ENCODE peak calls at places on chromosome 12, in four cellular contexts. J, Y, B and E are unnamed samples.

GRCh38 chr12:5912437-5913334 is 32.4 kb downstream of the ANO2 start:
- DNase-seq in J (peak), Y (no peak), B (no peak), E (no peak)

GRCh38 chr12:43951286-43951685 is 115.4 kb downstream of the TMEM117 start:
- DNase-seq in J (no peak), Y (no peak), B (no peak), E (no peak)

GRCh38 chr12:59600174-59600573 is 4.3 kb downstream of the SLC16A7 start:
- DNase-seq in J (no peak), Y (peak), B (no peak), E (no peak)

GRCh38 chr12:101050631-101051030 is 159.4 kb downstream of the SLC5A8 start:
- DNase-seq in J (no peak), Y (peak), B (no peak), E (no peak)

GRCh38 chr12:25756974-25757665 is 201.4 kb upstream of the RASSF8 start:
- DNase-seq in J (no peak), Y (no peak), B (no peak), E (no peak)

GRCh38 chr12:132489078-132489601 is 811 bp upstream of the FBRSL1 start:
- DNase-seq in J (no peak), Y (no peak), B (no peak), E (no peak)

GRCh38 chr12:48716493-48717251 is at the start of gene CCNT1:
- DNase-seq in J (peak), Y (peak), B (peak), E (peak)

GRCh38 chr12:89347325-89347829 is 4.9 kb downstream of the DUSP6 start:
- DNase-seq in J (no peak), Y (no peak), B (no peak), E (no peak)

GRCh38 chr12:104294845-104295674 is 8.5 kb upstream of the EID3 start:
- DNase-seq in J (no peak), Y (no peak), B (no peak), E (no peak)

GRCh38 chr12:105716621-105717020 is 386.1 kb downstream of the C12orf75 start:
- DNase-seq in J (no peak), Y (no peak), B (no peak), E (no peak)

GRCh38 chr12:92779902-92780301 is 77.1 kb downstream of the PLEKHG7 start:
- DNase-seq in J (no peak), Y (peak), B (no peak), E (no peak)

GRCh38 chr12:29066061-29066588 is 83.0 kb upstream of the FAR2 start:
- DNase-seq in J (no peak), Y (peak), B (peak), E (no peak)

GRCh38 chr12:116257213-116257612 is 20.3 kb downstream of the MED13L start:
- DNase-seq in J (no peak), Y (peak), B (no peak), E (no peak)

GRCh38 chr12:77102691-77103090 is 37.3 kb upstream of the E2F7 start:
- DNase-seq in J (no peak), Y (peak), B (peak), E (no peak)

GRCh38 chr12:24822121-24822899 is 126.6 kb downstream of the BCAT1 start:
- DNase-seq in J (no peak), Y (peak), B (no peak), E (no peak)

GRCh38 chr12:103303484-103303883 is 192.3 kb downstream of the C12orf42 start:
- DNase-seq in J (no peak), Y (no peak), B (no peak), E (no peak)

GRCh38 chr12:108560321-108560721 is 652 bp downstream of the SART3 start:
- DNase-seq in J (no peak), Y (peak), B (no peak), E (no peak)

GRCh38 chr12:18895946-18896345 is 158.0 kb downstream of the CAPZA3 start:
- DNase-seq in J (peak), Y (no peak), B (no peak), E (no peak)

GRCh38 chr12:21296751-21297406 is 37.8 kb downstream of the SLCO1A2 start:
- DNase-seq in J (no peak), Y (peak), B (no peak), E (no peak)

GRCh38 chr12:52526511-52526951 is 6.3 kb upstream of the KRT5 start:
- DNase-seq in J (no peak), Y (no peak), B (no peak), E (no peak)

GRCh38 chr12:112032292-112032691 is 19.1 kb downstream of the ERP29 start:
- DNase-seq in J (no peak), Y (no peak), B (no peak), E (no peak)

GRCh38 chr12:91353266-91353665 is 170.6 kb upstream of the DCN start:
- DNase-seq in J (no peak), Y (no peak), B (no peak), E (no peak)

GRCh38 chr12:113341535-113341934 is 6.6 kb upstream of the SLC8B1 start:
- DNase-seq in J (no peak), Y (no peak), B (no peak), E (no peak)

GRCh38 chr12:52506858-52507715 is 13.1 kb downstream of the KRT5 start:
- DNase-seq in J (peak), Y (peak), B (no peak), E (no peak)

GRCh38 chr12:57055834-57056233 is 5.9 kb upstream of the MYO1A start:
- DNase-seq in J (no peak), Y (no peak), B (no peak), E (no peak)

GRCh38 chr12:29980304-29980703 is 196.6 kb upstream of the TMTC1 start:
- DNase-seq in J (no peak), Y (no peak), B (no peak), E (no peak)

GRCh38 chr12:49917126-49917787 is 13.6 kb upstream of the FAIM2 start:
- DNase-seq in J (no peak), Y (no peak), B (no peak), E (no peak)

GRCh38 chr12:125111403-125111802 is 46.2 kb downstream of the AACS start:
- DNase-seq in J (no peak), Y (peak), B (no peak), E (no peak)

GRCh38 chr12:5088586-5089264 is 45.0 kb downstream of the KCNA5 start:
- DNase-seq in J (no peak), Y (peak), B (no peak), E (no peak)

GRCh38 chr12:121513464-121514183 is 67.2 kb downstream of the KDM2B start:
- DNase-seq in J (no peak), Y (no peak), B (peak), E (no peak)

GRCh38 chr12:49022558-49023178 is 4.1 kb upstream of the PRKAG1 start:
- DNase-seq in J (no peak), Y (no peak), B (no peak), E (no peak)

GRCh38 chr12:95397566-95397965 is 76.4 kb upstream of the METAP2 start:
- DNase-seq in J (no peak), Y (no peak), B (no peak), E (no peak)

GRCh38 chr12:43826681-43827458 is 9.0 kb upstream of the TMEM117 start:
- DNase-seq in J (no peak), Y (no peak), B (no peak), E (no peak)

GRCh38 chr12:197347-197746 is 16.6 kb downstream of the SLC6A12 start:
- DNase-seq in J (no peak), Y (no peak), B (no peak), E (no peak)

GRCh38 chr12:117461732-117462131 is 100.3 kb upstream of the NOS1 start:
- DNase-seq in J (no peak), Y (no peak), B (no peak), E (no peak)

GRCh38 chr12:130137141-130138018 is 24.9 kb upstream of the FZD10 start:
- DNase-seq in J (no peak), Y (no peak), B (no peak), E (no peak)

GRCh38 chr12:34249271-34249670 is 227.0 kb downstream of the ALG10 start:
- DNase-seq in J (no peak), Y (no peak), B (no peak), E (no peak)

GRCh38 chr12:6072302-6072752 is 52.1 kb downstream of the VWF start:
- DNase-seq in J (no peak), Y (peak), B (no peak), E (no peak)

GRCh38 chr12:124647316-124647715 is 79.9 kb upstream of the NCOR2 start:
- DNase-seq in J (no peak), Y (no peak), B (no peak), E (no peak)

GRCh38 chr12:9122166-9122609 is 6.5 kb upstream of the A2M start:
- DNase-seq in J (no peak), Y (no peak), B (no peak), E (no peak)
- H3K9ac ChIP-seq in J (no peak), Y (no peak), B (no peak), E (no peak)

GRCh38 chr12:2408262-2408661 is 355.5 kb downstream of the CACNA1C start:
- DNase-seq in J (no peak), Y (no peak), B (no peak), E (no peak)

GRCh38 chr12:2402180-2402579 is 349.4 kb downstream of the CACNA1C start:
- DNase-seq in J (no peak), Y (no peak), B (no peak), E (no peak)

GRCh38 chr12:2403221-2403976 is 350.6 kb downstream of the CACNA1C start:
- DNase-seq in J (no peak), Y (no peak), B (no peak), E (no peak)

GRCh38 chr12:2406903-2407302 is 354.1 kb downstream of the CACNA1C start:
- DNase-seq in J (no peak), Y (no peak), B (no peak), E (no peak)

GRCh38 chr12:2405039-2405438 is 352.3 kb downstream of the CACNA1C start:
- DNase-seq in J (no peak), Y (no peak), B (no peak), E (no peak)
- H3K9ac ChIP-seq in J (no peak), Y (no peak), B (no peak), E (no peak)

GRCh38 chr12:15731940-15732339 is 57.2 kb downstream of the EPS8 start:
- DNase-seq in J (no peak), Y (no peak), B (no peak), E (no peak)
- H3K9ac ChIP-seq in J (no peak), Y (no peak), B (peak), E (no peak)

GRCh38 chr12:32588604-32589003 is 90.5 kb upstream of the DNM1L start:
- DNase-seq in J (no peak), Y (no peak), B (no peak), E (no peak)

GRCh38 chr12:32585680-32586079 is 93.4 kb upstream of the DNM1L start:
- DNase-seq in J (no peak), Y (no peak), B (no peak), E (no peak)

GRCh38 chr12:32587536-32588346 is 91.4 kb upstream of the DNM1L start:
- DNase-seq in J (no peak), Y (no peak), B (no peak), E (no peak)

GRCh38 chr12:32586390-32586789 is 92.7 kb upstream of the DNM1L start:
- DNase-seq in J (no peak), Y (peak), B (no peak), E (no peak)

GRCh38 chr12:32589165-32589891 is 89.8 kb upstream of the DNM1L start:
- DNase-seq in J (no peak), Y (no peak), B (no peak), E (no peak)
- H3K9ac ChIP-seq in J (no peak), Y (no peak), B (no peak), E (no peak)

DNA sequence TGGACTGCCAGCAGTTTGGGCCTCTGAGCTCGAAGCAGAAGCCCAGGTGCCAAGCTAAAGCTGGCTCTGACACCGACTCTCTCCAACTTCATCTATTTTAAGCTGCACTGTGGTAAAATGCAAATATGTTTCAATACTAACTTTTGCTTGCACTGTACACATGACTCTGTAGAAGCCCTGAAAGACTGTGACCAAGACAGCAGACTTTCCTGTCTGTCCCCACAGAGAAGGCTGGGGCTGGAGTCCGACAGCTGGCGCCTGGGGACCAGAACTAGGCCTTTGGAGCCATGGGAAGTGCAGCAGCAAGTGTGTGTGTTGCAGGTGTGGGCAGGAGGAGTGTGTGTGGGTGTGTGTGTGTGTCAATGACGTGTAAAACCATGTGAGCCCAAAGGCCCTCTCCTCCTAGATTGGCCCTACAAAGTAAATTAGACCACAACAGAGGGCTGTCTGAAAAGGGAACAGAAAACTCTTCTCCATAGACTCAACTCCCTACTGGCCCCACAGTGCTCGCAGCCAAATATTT is 16.4 kb upstream of the RAB35 start:
- DNase-seq in J (no peak), Y (no peak), B (no peak), E (no peak)
- H3K9ac ChIP-seq in J (no peak), Y (no peak), B (no peak), E (no peak)